ENCODE peak calls at places on chromosomes 16 and 17, in nine cellular contexts. K, M, R, E, C, F, X, T and J are unnamed samples.

GRCh38 chr17:72970246-72970645 is 122.2 kb downstream of the SLC39A11 start:
- DNase-seq in C (no peak), T (no peak), X (no peak), R (no peak), K (no peak), F (no peak), M (no peak), E (no peak), J (no peak)

GRCh38 chr16:1551166-1551565 is 17.7 kb downstream of the TMEM204 start:
- DNase-seq in F (no peak), R (no peak), C (no peak), T (no peak), K (no peak), M (no peak), X (no peak), E (no peak), J (no peak)

GRCh38 chr17:1460233-1460632 is 4.2 kb upstream of the CRK start:
- DNase-seq in C (no peak), M (peak), E (no peak), T (peak), F (peak), X (no peak), R (no peak), K (no peak), J (no peak)

GRCh38 chr17:42409467-42410351 is 13.3 kb downstream of the CAVIN1 start:
- DNase-seq in F (peak), T (peak), C (no peak), K (no peak), X (no peak), E (peak), M (peak), R (no peak), J (no peak)

GRCh38 chr17:38752930-38753506 is 477 bp downstream of the PSMB3 start:
- DNase-seq in T (no peak), K (no peak), C (no peak), X (no peak), E (no peak), R (no peak), F (no peak), M (no peak), J (no peak)

GRCh38 chr16:27246439-27246838 is 22.1 kb downstream of the NSMCE1 start:
- DNase-seq in E (no peak), M (no peak), X (no peak), F (no peak), K (no peak), T (no peak), R (no peak), C (no peak), J (no peak)

GRCh38 chr17:27657620-27658019 is 26.6 kb downstream of the LGALS9 start:
- DNase-seq in C (no peak), K (no peak), E (peak), T (no peak), F (no peak), X (no peak), R (no peak), M (no peak), J (no peak)

GRCh38 chr16:89117239-89117974 is 23.8 kb downstream of the ACSF3 start:
- DNase-seq in C (no peak), R (no peak), M (no peak), T (no peak), X (no peak), E (no peak), K (no peak), F (peak), J (no peak)

GRCh38 chr16:27318399-27319256 is 4.9 kb downstream of the IL4R start:
- DNase-seq in F (peak), X (no peak), C (peak), E (peak), M (no peak), K (peak), T (peak), R (no peak), J (no peak)